ENCODE peak calls at places on chromosomes 16 and 17, in four cellular contexts. H is left ventricle myocardium inferior, E is astrocyte of the spinal cord, C is A549. X is an unnamed sample.

GRCh38 chr17:57577751-57578607 is 167.1 kb downstream of the CCDC182 start:
- DNase-seq in H (peak; percentile 35), E (peak; percentile 71), C (no peak), X (no peak)

GRCh38 chr16:88613911-88614817 is 24.2 kb upstream of the IL17C start:
- DNase-seq in H (no peak), E (no peak), C (no peak), X (no peak)

GRCh38 chr17:50961282-50962220 is 95.4 kb upstream of the TOB1 start:
- DNase-seq in H (no peak), E (no peak), C (no peak), X (no peak)

GRCh38 chr16:72927199-72928088 is 120.5 kb downstream of the ZFHX3 start:
- DNase-seq in H (no peak), E (peak; percentile 84), C (peak; percentile 78), X (no peak)

GRCh38 chr16:4075534-4075933 is 40.7 kb downstream of the ADCY9 start:
- DNase-seq in H (no peak), E (no peak), C (no peak), X (no peak)

GRCh38 chr16:70484867-70485266 is 30.5 kb downstream of the FCSK start:
- DNase-seq in H (no peak), E (no peak), C (no peak), X (no peak)

GRCh38 chr17:77644181-77644972 is 314.1 kb upstream of the TNRC6C start:
- DNase-seq in H (no peak), E (no peak), C (no peak), X (no peak)

GRCh38 chr16:26330654-26331053 is 638.9 kb downstream of the HS3ST4 start:
- DNase-seq in H (no peak), E (no peak), C (no peak), X (no peak)

GRCh38 chr17:13311301-13311700 is 290.4 kb downstream of the HS3ST3A1 start:
- DNase-seq in H (no peak), E (peak; percentile 33), C (no peak), X (no peak)

GRCh38 chr17:78272181-78272913 is 40.9 kb downstream of the TMEM235 start:
- DNase-seq in H (peak; percentile 61), E (peak; percentile 49), C (peak; percentile 81), X (no peak)

GRCh38 chr16:4936181-4936990 is 562 bp downstream of the PPL start:
- DNase-seq in H (no peak), E (no peak), C (peak; percentile 42), X (no peak)

GRCh38 chr17:47929218-47930000 is 12.0 kb upstream of the PNPO start:
- DNase-seq in H (peak; percentile 56), E (no peak), C (no peak), X (no peak)

GRCh38 chr17:1070411-1070810 is 73.5 kb downstream of the TIMM22 start:
- DNase-seq in H (no peak), E (no peak), C (no peak), X (no peak)

DNA sequence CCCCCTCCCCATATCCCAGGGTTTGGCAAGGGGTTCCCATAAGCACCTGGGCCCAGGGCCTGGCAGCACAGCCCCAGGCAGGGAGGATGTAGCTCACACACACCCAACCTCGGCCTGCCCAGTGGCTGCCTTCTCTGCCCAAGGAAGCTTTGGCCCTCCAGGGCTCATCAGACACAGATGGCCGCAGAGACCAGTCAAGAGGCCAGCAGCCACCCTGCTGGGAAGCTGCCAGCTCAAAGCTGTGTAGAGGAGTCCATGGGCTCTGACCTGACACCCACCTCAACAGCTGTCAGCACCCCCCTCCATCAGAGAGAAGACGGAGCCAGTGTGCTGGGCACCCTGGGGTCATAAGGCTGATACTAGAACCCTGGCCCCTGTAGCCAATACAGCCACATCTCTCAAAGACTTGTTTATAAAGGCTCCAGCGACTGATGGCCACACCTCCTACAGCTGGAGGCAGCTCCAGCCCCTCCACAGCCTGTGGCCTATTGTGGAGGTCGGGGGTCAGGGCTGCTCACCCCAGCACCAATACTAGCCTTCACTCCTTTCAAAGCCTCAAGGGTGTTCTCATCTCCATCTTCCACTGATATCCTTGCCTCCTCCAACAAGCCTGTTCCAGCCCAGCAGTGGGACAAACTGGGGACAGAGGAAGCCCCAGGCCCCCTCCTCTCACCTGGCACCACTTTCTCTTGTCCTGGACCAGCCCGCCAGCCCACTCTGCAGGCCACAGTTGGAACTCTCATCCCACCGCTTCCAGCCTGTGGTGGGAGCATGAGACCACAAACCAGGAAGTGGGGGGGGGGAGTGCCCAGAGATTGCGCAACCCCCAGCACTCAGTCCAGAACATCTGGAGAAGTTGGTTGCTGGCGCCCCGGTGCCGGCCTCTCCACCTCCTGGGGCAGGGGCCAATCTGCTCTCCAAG is 2.2 kb upstream of the MPG start:
- DNase-seq in H (peak; percentile 88), E (peak; percentile 77), C (no peak), X (peak; percentile 63)
- TF ChIP-seq CTCF in H (peak; percentile 37), E (peak; percentile 28), C (no peak), X (no peak)

GRCh38 chr16:55588799-55589198 is 22.3 kb downstream of the CAPNS2 start:
- DNase-seq in H (no peak), E (no peak), C (no peak), X (no peak)
- TF ChIP-seq CTCF in H (no peak), E (no peak), C (no peak), X (no peak)

GRCh38 chr17:45425984-45426413 is 6.7 kb downstream of the ARHGAP27 start:
- DNase-seq in H (no peak), E (no peak), C (no peak), X (no peak)
- TF ChIP-seq CTCF in H (no peak), E (no peak), C (no peak), X (no peak)

DNA sequence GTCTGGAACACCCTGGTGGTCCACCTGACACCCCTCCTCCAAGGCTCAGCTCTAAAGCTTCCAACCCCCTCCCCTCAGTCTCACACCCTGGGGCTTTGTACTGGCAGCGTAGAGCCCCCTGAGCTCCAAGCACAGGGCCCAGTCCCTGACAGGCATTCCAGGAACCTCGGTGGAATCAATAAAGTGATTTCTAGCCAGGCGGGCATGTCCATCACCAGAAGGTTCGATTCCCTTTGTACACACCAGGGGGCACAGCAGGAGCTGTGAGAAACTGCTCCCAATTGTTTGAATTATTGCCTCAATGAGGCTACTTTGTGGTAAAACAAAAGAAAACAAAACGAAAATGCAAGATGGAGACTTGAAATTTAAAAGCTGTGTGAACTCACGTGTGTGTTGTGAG is 51.8 kb downstream of the SMPD3 start:
- DNase-seq in H (no peak), E (peak; percentile 35), C (peak; percentile 32), X (peak; percentile 41)
- TF ChIP-seq CTCF in H (peak; percentile 66), E (peak; percentile 57), C (peak; percentile 24), X (peak; percentile 46)

DNA sequence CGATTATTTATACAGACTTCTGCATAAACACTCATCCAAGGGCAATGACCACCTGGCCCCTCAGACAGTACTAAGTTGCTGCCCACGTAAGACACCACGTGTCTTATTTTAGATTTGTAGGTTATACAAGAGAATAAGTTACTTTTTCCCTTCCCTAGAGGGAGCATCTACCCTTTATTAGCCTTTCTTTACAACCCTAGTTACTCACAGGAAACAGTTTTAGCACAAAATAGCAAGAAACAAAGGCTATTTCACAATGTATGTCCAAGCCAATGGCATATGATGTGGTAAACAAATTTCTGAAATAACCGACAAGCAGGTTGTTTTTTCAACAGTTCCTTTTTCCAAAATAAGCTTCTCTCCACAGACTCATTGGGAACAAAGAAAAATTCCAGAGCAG is 50.1 kb upstream of the ERN1 start:
- DNase-seq in H (no peak), E (no peak), C (no peak), X (no peak)
- TF ChIP-seq CTCF in H (no peak), E (no peak), C (no peak), X (no peak)

DNA sequence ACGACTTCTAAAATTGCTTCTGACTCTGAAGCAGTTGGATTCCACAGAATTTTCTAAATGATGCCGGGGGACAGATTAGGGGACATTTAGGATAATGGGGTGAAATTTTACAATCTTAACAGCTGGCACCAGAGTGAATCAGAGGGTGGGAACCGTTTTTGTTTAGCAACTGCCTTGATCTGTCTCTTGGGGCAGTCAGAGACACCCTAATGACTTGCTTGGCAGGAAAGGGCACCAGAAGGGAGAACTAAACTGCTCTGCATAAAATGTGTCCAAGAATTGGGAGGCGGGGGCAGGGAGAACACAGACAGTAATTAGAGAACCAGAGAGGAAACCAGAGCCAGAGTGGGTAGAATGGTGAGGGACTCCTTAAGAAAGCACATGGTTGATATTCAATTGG is 6.1 kb upstream of the ABCC12 start:
- DNase-seq in H (no peak), E (no peak), C (no peak), X (no peak)
- TF ChIP-seq CTCF in H (no peak), E (no peak), C (no peak), X (no peak)

DNA sequence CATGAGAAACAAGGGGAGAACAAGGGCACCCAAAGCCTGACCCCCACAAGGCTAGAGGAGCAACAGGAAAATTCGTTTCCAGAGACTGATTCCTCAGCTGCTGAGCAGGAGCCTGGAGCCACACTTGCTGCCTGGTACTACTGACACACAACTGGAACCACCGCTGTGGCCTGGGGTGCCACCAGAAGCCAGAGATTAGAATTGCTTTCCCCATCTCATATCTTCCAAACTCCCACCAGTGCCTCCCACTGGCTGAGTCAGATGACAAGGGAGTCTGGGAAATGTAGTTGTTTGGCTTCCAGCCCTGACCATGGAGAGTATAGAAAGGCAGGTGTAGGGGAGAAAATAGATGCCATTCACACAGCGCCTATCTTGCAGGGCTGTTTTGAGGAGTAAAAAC is 4.1 kb upstream of the TMEM11 start:
- DNase-seq in H (no peak), E (no peak), C (no peak), X (no peak)
- TF ChIP-seq CTCF in H (no peak), E (no peak), C (no peak), X (no peak)

GRCh38 chr17:39391448-39391847 is 10.0 kb downstream of the FBXL20 start:
- DNase-seq in H (no peak), E (no peak), C (no peak), X (no peak)

GRCh38 chr17:39393732-39394131 is 7.7 kb downstream of the FBXL20 start:
- DNase-seq in H (no peak), E (no peak), C (no peak), X (no peak)
- TF ChIP-seq CTCF in H (peak; percentile 39), E (no peak), C (peak; percentile 25), X (no peak)

DNA sequence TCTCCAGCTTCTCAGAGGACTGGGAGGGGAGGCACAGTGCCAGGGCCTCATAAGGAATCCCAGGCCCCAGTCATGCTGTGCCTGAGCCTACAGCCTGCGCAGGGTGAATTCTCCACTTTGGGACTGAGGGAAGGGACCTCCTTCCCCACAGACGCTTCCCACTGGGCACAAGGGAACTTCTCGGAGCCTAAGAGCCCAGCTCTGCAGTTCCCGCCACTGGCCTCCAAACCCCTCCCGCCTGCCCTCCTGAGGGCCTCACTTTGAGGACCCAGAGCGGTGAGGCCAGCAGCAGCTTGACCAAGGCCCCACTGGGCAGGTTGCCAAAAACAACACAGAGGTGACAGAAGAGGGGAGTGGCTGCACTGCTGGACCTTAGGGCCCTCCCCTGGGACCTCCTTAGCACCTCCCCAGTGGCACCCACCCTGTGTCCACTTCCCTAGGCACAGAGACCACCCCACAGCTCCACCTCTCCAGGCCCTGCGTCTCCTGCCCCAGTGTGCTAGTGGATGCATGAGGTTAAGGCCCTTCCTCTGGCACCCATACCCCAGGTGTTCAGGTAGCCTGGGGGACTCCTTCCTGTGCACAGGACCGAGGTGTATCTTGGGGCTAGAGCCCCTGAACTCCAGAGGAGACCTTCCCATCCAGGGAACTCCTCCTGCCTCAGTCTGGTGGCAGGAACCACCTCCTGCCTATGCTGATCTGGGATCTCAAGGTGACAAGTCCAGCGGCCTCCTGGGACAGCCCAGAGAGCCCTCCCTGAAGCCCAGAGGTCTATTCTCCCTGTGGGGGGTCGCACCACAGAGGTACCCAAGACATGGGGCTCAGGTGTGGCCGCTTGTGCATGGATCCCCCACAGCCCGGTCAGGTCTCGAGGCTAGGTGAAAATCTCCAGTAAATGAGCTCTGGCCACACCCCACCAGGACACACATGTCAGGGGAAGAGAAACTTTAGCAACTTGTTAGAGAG is 3.4 kb downstream of the CASKIN2 start:
- DNase-seq in H (peak; percentile 62), E (no peak), C (no peak), X (no peak)
- TF ChIP-seq CTCF in H (no peak), E (no peak), C (no peak), X (no peak)

GRCh38 chr17:58631523-58632323 is 60.1 kb downstream of the TEX14 start:
- DNase-seq in H (peak; percentile 92), E (peak; percentile 99), C (peak; percentile 98), X (peak; percentile 92)
- TF ChIP-seq CTCF in H (peak; percentile 48), E (no peak), C (peak; percentile 40), X (no peak)